ENCODE peak calls at places on chromosomes 13 and 19, in nine cellular contexts. One of them, this sample, is unnamed.

GRCh38 chr13:52428295-52428694 is 22.1 kb downstream of the VPS36 start:
- DNase-seq in DMS153: no peak
- DNase-seq in GM12865: no peak
- DNase-seq in C1 segment of cervical spinal cord: no peak
- DNase-seq in thoracic aorta: no peak
- DNase-seq in NCI-H2107: no peak
- DNase-seq in NCI-H1092: no peak
- DNase-seq in renal cortical epithelial cell: peak
- DNase-seq in activated T-helper 9 cell treated with anti-CD3 and anti-CD28 coated beads, Interleukin-2, amount 50 U/mL, for 16 hours: no peak
- DNase-seq in this sample: no peak

GRCh38 chr13:113153810-113154748 is 4.4 kb upstream of the PROZ start:
- DNase-seq in DMS153: no peak
- DNase-seq in GM12865: peak
- DNase-seq in C1 segment of cervical spinal cord: peak
- DNase-seq in thoracic aorta: peak
- DNase-seq in NCI-H2107: peak
- DNase-seq in NCI-H1092: peak
- DNase-seq in renal cortical epithelial cell: peak
- DNase-seq in activated T-helper 9 cell treated with anti-CD3 and anti-CD28 coated beads, Interleukin-2, amount 50 U/mL, for 16 hours: peak
- DNase-seq in this sample: no peak

GRCh38 chr13:110797230-110797877 is 83.9 kb downstream of the ING1 start:
- DNase-seq in DMS153: no peak
- DNase-seq in GM12865: no peak
- DNase-seq in C1 segment of cervical spinal cord: no peak
- DNase-seq in thoracic aorta: no peak
- DNase-seq in NCI-H2107: peak
- DNase-seq in NCI-H1092: no peak
- DNase-seq in renal cortical epithelial cell: no peak
- DNase-seq in activated T-helper 9 cell treated with anti-CD3 and anti-CD28 coated beads, Interleukin-2, amount 50 U/mL, for 16 hours: no peak
- DNase-seq in this sample: no peak

GRCh38 chr19:5985098-5985783 is 7.3 kb upstream of the RANBP3 start:
- DNase-seq in DMS153: no peak
- DNase-seq in GM12865: no peak
- DNase-seq in C1 segment of cervical spinal cord: no peak
- DNase-seq in thoracic aorta: no peak
- DNase-seq in NCI-H2107: no peak
- DNase-seq in NCI-H1092: no peak
- DNase-seq in renal cortical epithelial cell: peak
- DNase-seq in activated T-helper 9 cell treated with anti-CD3 and anti-CD28 coated beads, Interleukin-2, amount 50 U/mL, for 16 hours: no peak
- DNase-seq in this sample: no peak

GRCh38 chr19:17926044-17926443 is 6.8 kb upstream of the CCDC124 start:
- DNase-seq in DMS153: no peak
- DNase-seq in GM12865: peak
- DNase-seq in C1 segment of cervical spinal cord: no peak
- DNase-seq in thoracic aorta: no peak
- DNase-seq in NCI-H2107: no peak
- DNase-seq in NCI-H1092: no peak
- DNase-seq in renal cortical epithelial cell: no peak
- DNase-seq in activated T-helper 9 cell treated with anti-CD3 and anti-CD28 coated beads, Interleukin-2, amount 50 U/mL, for 16 hours: no peak
- DNase-seq in this sample: no peak

GRCh38 chr13:37510441-37510840 is 88.1 kb downstream of the POSTN start:
- DNase-seq in DMS153: no peak
- DNase-seq in GM12865: no peak
- DNase-seq in C1 segment of cervical spinal cord: no peak
- DNase-seq in thoracic aorta: no peak
- DNase-seq in NCI-H2107: no peak
- DNase-seq in NCI-H1092: no peak
- DNase-seq in renal cortical epithelial cell: peak
- DNase-seq in activated T-helper 9 cell treated with anti-CD3 and anti-CD28 coated beads, Interleukin-2, amount 50 U/mL, for 16 hours: no peak
- DNase-seq in this sample: no peak

GRCh38 chr13:35039012-35039411 is 96.9 kb downstream of the NBEA start:
- DNase-seq in DMS153: no peak
- DNase-seq in GM12865: no peak
- DNase-seq in C1 segment of cervical spinal cord: no peak
- DNase-seq in thoracic aorta: no peak
- DNase-seq in NCI-H2107: no peak
- DNase-seq in NCI-H1092: no peak
- DNase-seq in renal cortical epithelial cell: no peak
- DNase-seq in activated T-helper 9 cell treated with anti-CD3 and anti-CD28 coated beads, Interleukin-2, amount 50 U/mL, for 16 hours: no peak
- DNase-seq in this sample: no peak

GRCh38 chr19:516884-517424 is 9.7 kb downstream of the TPGS1 start:
- DNase-seq in DMS153: no peak
- DNase-seq in GM12865: no peak
- DNase-seq in C1 segment of cervical spinal cord: no peak
- DNase-seq in thoracic aorta: no peak
- DNase-seq in NCI-H2107: no peak
- DNase-seq in NCI-H1092: no peak
- DNase-seq in renal cortical epithelial cell: no peak
- DNase-seq in activated T-helper 9 cell treated with anti-CD3 and anti-CD28 coated beads, Interleukin-2, amount 50 U/mL, for 16 hours: no peak
- DNase-seq in this sample: no peak

GRCh38 chr13:103960011-103960410 is 893.8 kb upstream of the SLC10A2 start:
- DNase-seq in DMS153: no peak
- DNase-seq in GM12865: no peak
- DNase-seq in C1 segment of cervical spinal cord: no peak
- DNase-seq in thoracic aorta: no peak
- DNase-seq in NCI-H2107: no peak
- DNase-seq in NCI-H1092: no peak
- DNase-seq in renal cortical epithelial cell: peak
- DNase-seq in activated T-helper 9 cell treated with anti-CD3 and anti-CD28 coated beads, Interleukin-2, amount 50 U/mL, for 16 hours: no peak
- DNase-seq in this sample: no peak

GRCh38 chr19:18063463-18063862 is 23.3 kb downstream of the IL12RB1 start:
- DNase-seq in DMS153: no peak
- DNase-seq in GM12865: peak
- DNase-seq in C1 segment of cervical spinal cord: no peak
- DNase-seq in thoracic aorta: no peak
- DNase-seq in NCI-H2107: no peak
- DNase-seq in NCI-H1092: no peak
- DNase-seq in renal cortical epithelial cell: no peak
- DNase-seq in activated T-helper 9 cell treated with anti-CD3 and anti-CD28 coated beads, Interleukin-2, amount 50 U/mL, for 16 hours: no peak
- DNase-seq in this sample: no peak

GRCh38 chr13:78606471-78607408 is 3.4 kb upstream of the POU4F1 start:
- DNase-seq in DMS153: no peak
- DNase-seq in GM12865: no peak
- DNase-seq in C1 segment of cervical spinal cord: no peak
- DNase-seq in thoracic aorta: no peak
- DNase-seq in NCI-H2107: no peak
- DNase-seq in NCI-H1092: no peak
- DNase-seq in renal cortical epithelial cell: no peak
- DNase-seq in activated T-helper 9 cell treated with anti-CD3 and anti-CD28 coated beads, Interleukin-2, amount 50 U/mL, for 16 hours: no peak
- DNase-seq in this sample: no peak

GRCh38 chr13:48531416-48532145 is 1.3 kb downstream of the RCBTB2 start:
- DNase-seq in DMS153: peak
- DNase-seq in GM12865: peak
- DNase-seq in C1 segment of cervical spinal cord: no peak
- DNase-seq in thoracic aorta: no peak
- DNase-seq in NCI-H2107: no peak
- DNase-seq in NCI-H1092: peak
- DNase-seq in renal cortical epithelial cell: no peak
- DNase-seq in activated T-helper 9 cell treated with anti-CD3 and anti-CD28 coated beads, Interleukin-2, amount 50 U/mL, for 16 hours: no peak
- DNase-seq in this sample: peak

GRCh38 chr13:94305463-94305862 is 174.0 kb downstream of the DCT start:
- DNase-seq in DMS153: no peak
- DNase-seq in GM12865: no peak
- DNase-seq in C1 segment of cervical spinal cord: no peak
- DNase-seq in thoracic aorta: no peak
- DNase-seq in NCI-H2107: no peak
- DNase-seq in NCI-H1092: no peak
- DNase-seq in renal cortical epithelial cell: peak
- DNase-seq in activated T-helper 9 cell treated with anti-CD3 and anti-CD28 coated beads, Interleukin-2, amount 50 U/mL, for 16 hours: no peak
- DNase-seq in this sample: no peak

GRCh38 chr19:21434516-21434915 is 37.6 kb downstream of the ZNF493 start:
- DNase-seq in DMS153: no peak
- DNase-seq in GM12865: no peak
- DNase-seq in C1 segment of cervical spinal cord: no peak
- DNase-seq in thoracic aorta: no peak
- DNase-seq in NCI-H2107: no peak
- DNase-seq in NCI-H1092: no peak
- DNase-seq in renal cortical epithelial cell: no peak
- DNase-seq in activated T-helper 9 cell treated with anti-CD3 and anti-CD28 coated beads, Interleukin-2, amount 50 U/mL, for 16 hours: no peak
- DNase-seq in this sample: no peak

GRCh38 chr13:22187329-22187728 is 516.5 kb downstream of the FGF9 start:
- DNase-seq in DMS153: no peak
- DNase-seq in GM12865: no peak
- DNase-seq in C1 segment of cervical spinal cord: no peak
- DNase-seq in thoracic aorta: no peak
- DNase-seq in NCI-H2107: no peak
- DNase-seq in NCI-H1092: no peak
- DNase-seq in renal cortical epithelial cell: peak
- DNase-seq in activated T-helper 9 cell treated with anti-CD3 and anti-CD28 coated beads, Interleukin-2, amount 50 U/mL, for 16 hours: no peak
- DNase-seq in this sample: no peak

GRCh38 chr13:95117092-95117491 is 184.2 kb downstream of the ABCC4 start:
- DNase-seq in DMS153: peak
- DNase-seq in GM12865: peak
- DNase-seq in C1 segment of cervical spinal cord: no peak
- DNase-seq in thoracic aorta: no peak
- DNase-seq in NCI-H2107: no peak
- DNase-seq in NCI-H1092: no peak
- DNase-seq in renal cortical epithelial cell: no peak
- DNase-seq in activated T-helper 9 cell treated with anti-CD3 and anti-CD28 coated beads, Interleukin-2, amount 50 U/mL, for 16 hours: no peak
- DNase-seq in this sample: no peak

GRCh38 chr13:112802808-112803207 is 113.0 kb downstream of the ATP11A start:
- DNase-seq in DMS153: no peak
- DNase-seq in GM12865: peak
- DNase-seq in C1 segment of cervical spinal cord: no peak
- DNase-seq in thoracic aorta: no peak
- DNase-seq in NCI-H2107: no peak
- DNase-seq in NCI-H1092: no peak
- DNase-seq in renal cortical epithelial cell: no peak
- DNase-seq in activated T-helper 9 cell treated with anti-CD3 and anti-CD28 coated beads, Interleukin-2, amount 50 U/mL, for 16 hours: no peak
- DNase-seq in this sample: no peak

GRCh38 chr13:72651196-72651595 is 76.2 kb downstream of the MZT1 start:
- DNase-seq in DMS153: peak
- DNase-seq in GM12865: no peak
- DNase-seq in C1 segment of cervical spinal cord: no peak
- DNase-seq in thoracic aorta: no peak
- DNase-seq in NCI-H2107: no peak
- DNase-seq in NCI-H1092: peak
- DNase-seq in renal cortical epithelial cell: peak
- DNase-seq in activated T-helper 9 cell treated with anti-CD3 and anti-CD28 coated beads, Interleukin-2, amount 50 U/mL, for 16 hours: no peak
- DNase-seq in this sample: no peak

GRCh38 chr13:18992791-18993190 is 188.8 kb downstream of the TUBA3C start:
- DNase-seq in DMS153: no peak
- DNase-seq in GM12865: no peak
- DNase-seq in C1 segment of cervical spinal cord: no peak
- DNase-seq in thoracic aorta: no peak
- DNase-seq in NCI-H2107: no peak
- DNase-seq in NCI-H1092: no peak
- DNase-seq in renal cortical epithelial cell: no peak
- DNase-seq in activated T-helper 9 cell treated with anti-CD3 and anti-CD28 coated beads, Interleukin-2, amount 50 U/mL, for 16 hours: no peak
- DNase-seq in this sample: no peak

GRCh38 chr19:38375748-38376147 is 1.4 kb downstream of the PSMD8 start:
- DNase-seq in DMS153: no peak
- DNase-seq in GM12865: no peak
- DNase-seq in C1 segment of cervical spinal cord: no peak
- DNase-seq in thoracic aorta: no peak
- DNase-seq in NCI-H2107: no peak
- DNase-seq in NCI-H1092: no peak
- DNase-seq in renal cortical epithelial cell: peak
- DNase-seq in activated T-helper 9 cell treated with anti-CD3 and anti-CD28 coated beads, Interleukin-2, amount 50 U/mL, for 16 hours: no peak
- DNase-seq in this sample: no peak

GRCh38 chr19:19738564-19738963 is 5.7 kb upstream of the ZNF14 start:
- DNase-seq in DMS153: no peak
- DNase-seq in GM12865: no peak
- DNase-seq in C1 segment of cervical spinal cord: no peak
- DNase-seq in thoracic aorta: no peak
- DNase-seq in NCI-H2107: no peak
- DNase-seq in NCI-H1092: no peak
- DNase-seq in renal cortical epithelial cell: no peak
- DNase-seq in activated T-helper 9 cell treated with anti-CD3 and anti-CD28 coated beads, Interleukin-2, amount 50 U/mL, for 16 hours: no peak
- DNase-seq in this sample: no peak

GRCh38 chr13:92807343-92807742 is 419.3 kb upstream of the GPC6 start:
- DNase-seq in DMS153: no peak
- DNase-seq in GM12865: no peak
- DNase-seq in C1 segment of cervical spinal cord: no peak
- DNase-seq in thoracic aorta: no peak
- DNase-seq in NCI-H2107: no peak
- DNase-seq in NCI-H1092: no peak
- DNase-seq in renal cortical epithelial cell: no peak
- DNase-seq in activated T-helper 9 cell treated with anti-CD3 and anti-CD28 coated beads, Interleukin-2, amount 50 U/mL, for 16 hours: no peak
- DNase-seq in this sample: no peak

GRCh38 chr13:52815330-52815729 is 33.1 kb downstream of the PCDH8 start:
- DNase-seq in DMS153: no peak
- DNase-seq in GM12865: no peak
- DNase-seq in C1 segment of cervical spinal cord: no peak
- DNase-seq in thoracic aorta: no peak
- DNase-seq in NCI-H2107: no peak
- DNase-seq in NCI-H1092: no peak
- DNase-seq in renal cortical epithelial cell: no peak
- DNase-seq in activated T-helper 9 cell treated with anti-CD3 and anti-CD28 coated beads, Interleukin-2, amount 50 U/mL, for 16 hours: no peak
- DNase-seq in this sample: no peak

GRCh38 chr19:50320596-50320995 is 8.6 kb downstream of the KCNC3 start:
- DNase-seq in DMS153: no peak
- DNase-seq in GM12865: no peak
- DNase-seq in C1 segment of cervical spinal cord: no peak
- DNase-seq in thoracic aorta: no peak
- DNase-seq in NCI-H2107: no peak
- DNase-seq in NCI-H1092: no peak
- DNase-seq in renal cortical epithelial cell: no peak
- DNase-seq in activated T-helper 9 cell treated with anti-CD3 and anti-CD28 coated beads, Interleukin-2, amount 50 U/mL, for 16 hours: no peak
- DNase-seq in this sample: no peak

GRCh38 chr13:98143157-98143553 is 261 bp downstream of the FARP1 start:
- DNase-seq in DMS153: no peak
- DNase-seq in GM12865: no peak
- DNase-seq in C1 segment of cervical spinal cord: no peak
- DNase-seq in thoracic aorta: no peak
- DNase-seq in NCI-H2107: no peak
- DNase-seq in NCI-H1092: no peak
- DNase-seq in renal cortical epithelial cell: no peak
- DNase-seq in activated T-helper 9 cell treated with anti-CD3 and anti-CD28 coated beads, Interleukin-2, amount 50 U/mL, for 16 hours: no peak
- DNase-seq in this sample: no peak

GRCh38 chr19:940591-941291 is 14.9 kb downstream of the ARID3A start:
- DNase-seq in DMS153: no peak
- DNase-seq in GM12865: peak
- DNase-seq in C1 segment of cervical spinal cord: peak
- DNase-seq in thoracic aorta: peak
- DNase-seq in NCI-H2107: no peak
- DNase-seq in NCI-H1092: peak
- DNase-seq in renal cortical epithelial cell: peak
- DNase-seq in activated T-helper 9 cell treated with anti-CD3 and anti-CD28 coated beads, Interleukin-2, amount 50 U/mL, for 16 hours: peak
- DNase-seq in this sample: peak

GRCh38 chr13:41909524-41909923 is 51.4 kb downstream of the VWA8 start:
- DNase-seq in DMS153: no peak
- DNase-seq in GM12865: no peak
- DNase-seq in C1 segment of cervical spinal cord: no peak
- DNase-seq in thoracic aorta: no peak
- DNase-seq in NCI-H2107: peak
- DNase-seq in NCI-H1092: no peak
- DNase-seq in renal cortical epithelial cell: peak
- DNase-seq in activated T-helper 9 cell treated with anti-CD3 and anti-CD28 coated beads, Interleukin-2, amount 50 U/mL, for 16 hours: no peak
- DNase-seq in this sample: no peak

GRCh38 chr19:39735688-39736087 is 2.1 kb downstream of the CLC start:
- DNase-seq in DMS153: no peak
- DNase-seq in GM12865: no peak
- DNase-seq in C1 segment of cervical spinal cord: no peak
- DNase-seq in thoracic aorta: no peak
- DNase-seq in NCI-H2107: no peak
- DNase-seq in NCI-H1092: no peak
- DNase-seq in renal cortical epithelial cell: no peak
- DNase-seq in activated T-helper 9 cell treated with anti-CD3 and anti-CD28 coated beads, Interleukin-2, amount 50 U/mL, for 16 hours: no peak
- DNase-seq in this sample: no peak

GRCh38 chr13:25207291-25207690 is 35.2 kb upstream of the AMER2 start:
- DNase-seq in DMS153: no peak
- DNase-seq in GM12865: no peak
- DNase-seq in C1 segment of cervical spinal cord: no peak
- DNase-seq in thoracic aorta: no peak
- DNase-seq in NCI-H2107: no peak
- DNase-seq in NCI-H1092: no peak
- DNase-seq in renal cortical epithelial cell: no peak
- DNase-seq in activated T-helper 9 cell treated with anti-CD3 and anti-CD28 coated beads, Interleukin-2, amount 50 U/mL, for 16 hours: no peak
- DNase-seq in this sample: no peak

GRCh38 chr19:6811906-6812305 is 39.4 kb downstream of the VAV1 start:
- DNase-seq in DMS153: peak
- DNase-seq in GM12865: peak
- DNase-seq in C1 segment of cervical spinal cord: no peak
- DNase-seq in thoracic aorta: no peak
- DNase-seq in NCI-H2107: no peak
- DNase-seq in NCI-H1092: no peak
- DNase-seq in renal cortical epithelial cell: peak
- DNase-seq in activated T-helper 9 cell treated with anti-CD3 and anti-CD28 coated beads, Interleukin-2, amount 50 U/mL, for 16 hours: no peak
- DNase-seq in this sample: no peak

GRCh38 chr13:44117351-44117750 is 237.6 kb downstream of the LACC1 start:
- DNase-seq in DMS153: peak
- DNase-seq in GM12865: peak
- DNase-seq in C1 segment of cervical spinal cord: no peak
- DNase-seq in thoracic aorta: no peak
- DNase-seq in NCI-H2107: no peak
- DNase-seq in NCI-H1092: no peak
- DNase-seq in renal cortical epithelial cell: peak
- DNase-seq in activated T-helper 9 cell treated with anti-CD3 and anti-CD28 coated beads, Interleukin-2, amount 50 U/mL, for 16 hours: no peak
- DNase-seq in this sample: no peak

This sample was measured in stimulated activated effector memory CD8-positive, alpha-beta T cell treated with anti-CD3 and anti-CD28 coated beads, Interleukin-12 subunit alpha, Interleukin-12 subunit beta, amount 100 ng/mL, for 72 hours.